ENCODE peak calls at places on chromosomes 4 and X, in four cellular contexts. One of them, this sample, is unnamed.

GRCh38 chr4:2671267-2671895 is 84.8 kb downstream of the TNIP2 start:
- DNase-seq in A549: no peak
- DNase-seq in CD8-positive, alpha-beta T cell: no peak
- DNase-seq in aorta: no peak
- DNase-seq in this sample: no peak

GRCh38 chrX:100696699-100697351 is 35.1 kb downstream of the SYTL4 start:
- DNase-seq in A549: no peak
- DNase-seq in CD8-positive, alpha-beta T cell: no peak
- DNase-seq in aorta: no peak
- DNase-seq in this sample: no peak

GRCh38 chrX:83416273-83416672 is 91.8 kb upstream of the POU3F4 start:
- DNase-seq in A549: no peak
- DNase-seq in CD8-positive, alpha-beta T cell: no peak
- DNase-seq in aorta: no peak
- DNase-seq in this sample: no peak

GRCh38 chr4:186939766-186940165 is 216.1 kb upstream of the FAT1 start:
- DNase-seq in A549: no peak
- DNase-seq in CD8-positive, alpha-beta T cell: no peak
- DNase-seq in aorta: no peak
- DNase-seq in this sample: no peak

GRCh38 chrX:17655232-17656034 is 81.9 kb upstream of the SCML1 start:
- DNase-seq in A549: no peak
- DNase-seq in CD8-positive, alpha-beta T cell: no peak
- DNase-seq in aorta: no peak
- DNase-seq in this sample: peak

GRCh38 chrX:71282514-71283408 is 674 bp upstream of the NONO start:
- DNase-seq in A549: peak
- DNase-seq in CD8-positive, alpha-beta T cell: peak
- DNase-seq in aorta: no peak
- DNase-seq in this sample: peak

GRCh38 chr4:76363556-76364290 is 57.2 kb downstream of the STBD1 start:
- DNase-seq in A549: no peak
- DNase-seq in CD8-positive, alpha-beta T cell: no peak
- DNase-seq in aorta: no peak
- DNase-seq in this sample: no peak

GRCh38 chr4:128913228-128913627 is 103.7 kb downstream of the JADE1 start:
- DNase-seq in A549: no peak
- DNase-seq in CD8-positive, alpha-beta T cell: no peak
- DNase-seq in aorta: no peak
- DNase-seq in this sample: no peak

GRCh38 chrX:75278991-75279390 is 5.1 kb downstream of the UPRT start:
- DNase-seq in A549: no peak
- DNase-seq in CD8-positive, alpha-beta T cell: no peak
- DNase-seq in aorta: no peak
- DNase-seq in this sample: no peak

GRCh38 chr4:40583850-40584439 is 45.7 kb downstream of the RBM47 start:
- DNase-seq in A549: peak
- DNase-seq in CD8-positive, alpha-beta T cell: no peak
- DNase-seq in aorta: no peak
- DNase-seq in this sample: no peak

GRCh38 chr4:133995243-133995960 is 206.2 kb downstream of the PABPC4L start:
- DNase-seq in A549: no peak
- DNase-seq in CD8-positive, alpha-beta T cell: no peak
- DNase-seq in aorta: no peak
- DNase-seq in this sample: no peak

GRCh38 chr4:4182835-4183568 is 43.7 kb downstream of the OTOP1 start:
- DNase-seq in A549: peak
- DNase-seq in CD8-positive, alpha-beta T cell: peak
- DNase-seq in aorta: no peak
- DNase-seq in this sample: no peak

GRCh38 chrX:16819634-16820033 is 33.4 kb downstream of the TXLNG start:
- DNase-seq in A549: no peak
- DNase-seq in CD8-positive, alpha-beta T cell: no peak
- DNase-seq in aorta: no peak
- DNase-seq in this sample: no peak

GRCh38 chr4:54440394-54441223 is 211.5 kb downstream of the PDGFRA start:
- DNase-seq in A549: peak
- DNase-seq in CD8-positive, alpha-beta T cell: no peak
- DNase-seq in aorta: no peak
- DNase-seq in this sample: no peak
- H3K4me3 ChIP-seq in A549: no peak
- H3K4me3 ChIP-seq in CD8-positive, alpha-beta T cell: no peak
- H3K4me3 ChIP-seq in aorta: no peak
- H3K4me3 ChIP-seq in this sample: no peak

DNA sequence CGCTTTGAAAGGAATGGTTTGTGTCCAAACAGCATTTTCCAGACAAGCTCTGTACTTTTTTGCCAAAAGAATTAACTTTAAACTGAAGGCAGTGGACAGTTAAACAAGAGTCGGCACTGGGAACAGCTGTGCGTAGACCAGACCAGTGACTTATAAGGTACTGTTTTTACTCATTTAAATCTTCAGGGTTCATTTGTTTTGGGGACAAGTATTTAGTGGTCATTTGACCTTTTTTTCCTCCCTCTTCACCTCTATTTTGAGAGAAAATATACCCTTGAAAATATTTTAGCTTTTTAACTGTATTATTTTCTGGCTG is 303.8 kb downstream of the ARHGAP24 start:
- DNase-seq in A549: no peak
- DNase-seq in CD8-positive, alpha-beta T cell: no peak
- DNase-seq in aorta: no peak
- DNase-seq in this sample: no peak
- H3K4me3 ChIP-seq in A549: peak
- H3K4me3 ChIP-seq in CD8-positive, alpha-beta T cell: no peak
- H3K4me3 ChIP-seq in aorta: peak
- H3K4me3 ChIP-seq in this sample: no peak

GRCh38 chr4:14835708-14836107 is 166.6 kb upstream of the CPEB2 start:
- DNase-seq in A549: no peak
- DNase-seq in CD8-positive, alpha-beta T cell: no peak
- DNase-seq in aorta: no peak
- DNase-seq in this sample: no peak

GRCh38 chr4:14834382-14834781 is 167.9 kb upstream of the CPEB2 start:
- DNase-seq in A549: no peak
- DNase-seq in CD8-positive, alpha-beta T cell: no peak
- DNase-seq in aorta: no peak
- DNase-seq in this sample: no peak

GRCh38 chr4:14833053-14833452 is 169.2 kb upstream of the CPEB2 start:
- DNase-seq in A549: no peak
- DNase-seq in CD8-positive, alpha-beta T cell: no peak
- DNase-seq in aorta: no peak
- DNase-seq in this sample: no peak

GRCh38 chr4:14837860-14838259 is 164.4 kb upstream of the CPEB2 start:
- DNase-seq in A549: peak
- DNase-seq in CD8-positive, alpha-beta T cell: no peak
- DNase-seq in aorta: no peak
- DNase-seq in this sample: no peak

GRCh38 chr4:14835288-14835687 is 167.0 kb upstream of the CPEB2 start:
- DNase-seq in A549: no peak
- DNase-seq in CD8-positive, alpha-beta T cell: no peak
- DNase-seq in aorta: no peak
- DNase-seq in this sample: no peak
- H3K4me3 ChIP-seq in A549: no peak
- H3K4me3 ChIP-seq in CD8-positive, alpha-beta T cell: no peak
- H3K4me3 ChIP-seq in aorta: no peak
- H3K4me3 ChIP-seq in this sample: no peak

GRCh38 chrX:35919536-35920309 is at the start of gene CFAP47:
- DNase-seq in A549: peak
- DNase-seq in CD8-positive, alpha-beta T cell: no peak
- DNase-seq in aorta: peak
- DNase-seq in this sample: no peak
- H3K4me3 ChIP-seq in A549: peak
- H3K4me3 ChIP-seq in CD8-positive, alpha-beta T cell: no peak
- H3K4me3 ChIP-seq in aorta: peak
- H3K4me3 ChIP-seq in this sample: no peak

This sample was measured in naive thymus-derived CD4-positive, alpha-beta T cell.